ENCODE peak calls at places on chromosome 14, in seven cellular contexts. One of them, this sample, is unnamed.
A peak's percentile ranks its signal among the peaks of the same experiment; 100 is the strongest.

GRCh38 chr14:52862652-52863338 is 71.4 kb upstream of the GNPNAT1 start:
- DNase-seq in iPS DF 6.9: no peak
- DNase-seq in cardiac muscle cell: no peak
- DNase-seq in breast epithelium: no peak
- DNase-seq in tibial artery: no peak
- DNase-seq in aorta: no peak
- DNase-seq in fibroblast of lung: peak; percentile 88
- DNase-seq in this sample: no peak

GRCh38 chr14:92759679-92760523 is 11.5 kb upstream of the LGMN start:
- DNase-seq in iPS DF 6.9: no peak
- DNase-seq in cardiac muscle cell: no peak
- DNase-seq in breast epithelium: no peak
- DNase-seq in tibial artery: no peak
- DNase-seq in aorta: no peak
- DNase-seq in fibroblast of lung: no peak
- DNase-seq in this sample: no peak

GRCh38 chr14:105481886-105482454 is 4.7 kb upstream of the CRIP1 start:
- DNase-seq in iPS DF 6.9: no peak
- DNase-seq in cardiac muscle cell: no peak
- DNase-seq in breast epithelium: peak; percentile 97
- DNase-seq in tibial artery: peak; percentile 97
- DNase-seq in aorta: peak; percentile 98
- DNase-seq in fibroblast of lung: peak; percentile 96
- DNase-seq in this sample: peak; percentile 78

GRCh38 chr14:99327050-99327449 is 55.1 kb upstream of the BCL11B start:
- DNase-seq in iPS DF 6.9: no peak
- DNase-seq in cardiac muscle cell: no peak
- DNase-seq in breast epithelium: peak; percentile 8
- DNase-seq in tibial artery: no peak
- DNase-seq in aorta: peak; percentile 14
- DNase-seq in fibroblast of lung: no peak
- DNase-seq in this sample: no peak

GRCh38 chr14:28780843-28781503 is 14.4 kb downstream of the FOXG1 start:
- DNase-seq in iPS DF 6.9: no peak
- DNase-seq in cardiac muscle cell: no peak
- DNase-seq in breast epithelium: no peak
- DNase-seq in tibial artery: no peak
- DNase-seq in aorta: no peak
- DNase-seq in fibroblast of lung: no peak
- DNase-seq in this sample: no peak

GRCh38 chr14:104568620-104569019 is 10.9 kb upstream of the C14orf180 start:
- DNase-seq in iPS DF 6.9: no peak
- DNase-seq in cardiac muscle cell: no peak
- DNase-seq in breast epithelium: no peak
- DNase-seq in tibial artery: no peak
- DNase-seq in aorta: no peak
- DNase-seq in fibroblast of lung: no peak
- DNase-seq in this sample: no peak

GRCh38 chr14:100132903-100133510 is 26.4 kb downstream of the DEGS2 start:
- DNase-seq in iPS DF 6.9: no peak
- DNase-seq in cardiac muscle cell: no peak
- DNase-seq in breast epithelium: no peak
- DNase-seq in tibial artery: no peak
- DNase-seq in aorta: no peak
- DNase-seq in fibroblast of lung: no peak
- DNase-seq in this sample: no peak

GRCh38 chr14:78164226-78164853 is 5.8 kb upstream of the NRXN3 start:
- DNase-seq in iPS DF 6.9: peak; percentile 50
- DNase-seq in cardiac muscle cell: peak; percentile 74
- DNase-seq in breast epithelium: no peak
- DNase-seq in tibial artery: no peak
- DNase-seq in aorta: no peak
- DNase-seq in fibroblast of lung: no peak
- DNase-seq in this sample: peak; percentile 38

GRCh38 chr14:22614240-22614799 is 16.2 kb downstream of the ABHD4 start:
- DNase-seq in iPS DF 6.9: no peak
- DNase-seq in cardiac muscle cell: peak; percentile 65
- DNase-seq in breast epithelium: peak; percentile 44
- DNase-seq in tibial artery: no peak
- DNase-seq in aorta: no peak
- DNase-seq in fibroblast of lung: peak; percentile 87
- DNase-seq in this sample: no peak

GRCh38 chr14:71320107-71320733 is 413.0 kb downstream of the PCNX1 start:
- DNase-seq in iPS DF 6.9: peak; percentile 95
- DNase-seq in cardiac muscle cell: peak; percentile 99
- DNase-seq in breast epithelium: peak; percentile 96
- DNase-seq in tibial artery: peak; percentile 96
- DNase-seq in aorta: peak; percentile 100
- DNase-seq in fibroblast of lung: peak; percentile 99
- DNase-seq in this sample: peak; percentile 91

GRCh38 chr14:99729991-99730875 is 46.1 kb downstream of the CYP46A1 start:
- DNase-seq in iPS DF 6.9: peak; percentile 57
- DNase-seq in cardiac muscle cell: peak; percentile 87
- DNase-seq in breast epithelium: no peak
- DNase-seq in tibial artery: no peak
- DNase-seq in aorta: peak; percentile 94
- DNase-seq in fibroblast of lung: no peak
- DNase-seq in this sample: peak; percentile 62

GRCh38 chr14:74403619-74404417 is 22.2 kb downstream of the SYNDIG1L start:
- DNase-seq in iPS DF 6.9: no peak
- DNase-seq in cardiac muscle cell: no peak
- DNase-seq in breast epithelium: no peak
- DNase-seq in tibial artery: no peak
- DNase-seq in aorta: no peak
- DNase-seq in fibroblast of lung: no peak
- DNase-seq in this sample: no peak

GRCh38 chr14:100138082-100138787 is 21.2 kb downstream of the DEGS2 start:
- DNase-seq in iPS DF 6.9: no peak
- DNase-seq in cardiac muscle cell: no peak
- DNase-seq in breast epithelium: no peak
- DNase-seq in tibial artery: no peak
- DNase-seq in aorta: no peak
- DNase-seq in fibroblast of lung: no peak
- DNase-seq in this sample: no peak

GRCh38 chr14:25052921-25053320 is 3.0 kb upstream of the STXBP6 start:
- DNase-seq in iPS DF 6.9: no peak
- DNase-seq in cardiac muscle cell: no peak
- DNase-seq in breast epithelium: no peak
- DNase-seq in tibial artery: no peak
- DNase-seq in aorta: no peak
- DNase-seq in fibroblast of lung: no peak
- DNase-seq in this sample: no peak

GRCh38 chr14:95125156-95125555 is 32.2 kb downstream of the DICER1 start:
- DNase-seq in iPS DF 6.9: no peak
- DNase-seq in cardiac muscle cell: no peak
- DNase-seq in breast epithelium: no peak
- DNase-seq in tibial artery: no peak
- DNase-seq in aorta: no peak
- DNase-seq in fibroblast of lung: no peak
- DNase-seq in this sample: no peak

GRCh38 chr14:89302396-89302950 is 114.6 kb downstream of the FOXN3 start:
- DNase-seq in iPS DF 6.9: no peak
- DNase-seq in cardiac muscle cell: no peak
- DNase-seq in breast epithelium: no peak
- DNase-seq in tibial artery: no peak
- DNase-seq in aorta: no peak
- DNase-seq in fibroblast of lung: no peak
- DNase-seq in this sample: no peak

GRCh38 chr14:37195327-37195726 is 2.4 kb upstream of the MIPOL1 start:
- DNase-seq in iPS DF 6.9: no peak
- DNase-seq in cardiac muscle cell: no peak
- DNase-seq in breast epithelium: no peak
- DNase-seq in tibial artery: no peak
- DNase-seq in aorta: no peak
- DNase-seq in fibroblast of lung: peak; percentile 55
- DNase-seq in this sample: no peak

GRCh38 chr14:25032092-25032784 is 17.7 kb downstream of the STXBP6 start:
- DNase-seq in iPS DF 6.9: no peak
- DNase-seq in cardiac muscle cell: no peak
- DNase-seq in breast epithelium: no peak
- DNase-seq in tibial artery: no peak
- DNase-seq in aorta: no peak
- DNase-seq in fibroblast of lung: no peak
- DNase-seq in this sample: no peak

DNA sequence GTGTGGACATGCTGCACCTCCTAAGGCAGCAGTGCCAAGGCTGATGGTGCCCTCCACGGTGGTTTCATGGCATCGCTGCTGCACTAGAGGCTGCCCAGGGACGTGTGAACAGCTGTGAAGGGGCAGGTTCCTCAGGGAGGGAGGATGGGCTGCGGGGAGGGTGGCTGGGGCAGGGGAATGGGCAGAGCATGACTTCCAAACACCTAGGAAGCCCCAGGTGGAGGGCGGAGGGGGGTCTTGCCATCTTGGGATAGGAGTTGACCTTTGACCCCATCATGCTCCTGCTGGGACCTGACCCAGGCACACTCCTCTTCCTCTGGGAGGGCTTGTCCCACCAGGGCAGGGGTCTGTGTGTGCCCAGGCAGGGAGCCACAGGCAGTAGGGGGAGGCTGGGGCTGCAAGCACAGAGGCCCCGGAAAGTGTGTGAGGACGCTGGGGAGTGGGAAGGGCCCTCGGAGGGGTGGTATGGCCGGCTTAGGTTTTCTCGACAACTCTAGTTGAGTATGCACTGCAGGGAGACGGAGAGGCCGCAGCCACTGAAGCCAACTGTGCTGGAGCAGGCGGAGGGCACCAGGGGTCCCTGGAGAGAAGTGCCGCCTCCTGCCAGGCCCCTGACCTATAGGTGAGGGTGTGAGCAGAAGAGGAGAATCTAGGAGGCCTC is 3.3 kb upstream of the ANKRD9 start:
- DNase-seq in iPS DF 6.9: no peak
- DNase-seq in cardiac muscle cell: no peak
- DNase-seq in breast epithelium: no peak
- DNase-seq in tibial artery: no peak
- DNase-seq in aorta: no peak
- DNase-seq in fibroblast of lung: no peak
- DNase-seq in this sample: no peak
- H3K4me1 ChIP-seq in iPS DF 6.9: peaks cover 6% of the 10 kb centered on the region
- H3K4me1 ChIP-seq in cardiac muscle cell: peaks cover 3% of the 10 kb centered on the region
- H3K4me1 ChIP-seq in breast epithelium: peaks cover 2% of the 10 kb centered on the region
- H3K4me1 ChIP-seq in tibial artery: no peaks in the 10 kb centered on the region
- H3K4me1 ChIP-seq in aorta: no peaks in the 10 kb centered on the region
- H3K4me1 ChIP-seq in fibroblast of lung: peaks cover 4% of the 10 kb centered on the region
- H3K4me1 ChIP-seq in this sample: peaks cover 19% of the 10 kb centered on the region

DNA sequence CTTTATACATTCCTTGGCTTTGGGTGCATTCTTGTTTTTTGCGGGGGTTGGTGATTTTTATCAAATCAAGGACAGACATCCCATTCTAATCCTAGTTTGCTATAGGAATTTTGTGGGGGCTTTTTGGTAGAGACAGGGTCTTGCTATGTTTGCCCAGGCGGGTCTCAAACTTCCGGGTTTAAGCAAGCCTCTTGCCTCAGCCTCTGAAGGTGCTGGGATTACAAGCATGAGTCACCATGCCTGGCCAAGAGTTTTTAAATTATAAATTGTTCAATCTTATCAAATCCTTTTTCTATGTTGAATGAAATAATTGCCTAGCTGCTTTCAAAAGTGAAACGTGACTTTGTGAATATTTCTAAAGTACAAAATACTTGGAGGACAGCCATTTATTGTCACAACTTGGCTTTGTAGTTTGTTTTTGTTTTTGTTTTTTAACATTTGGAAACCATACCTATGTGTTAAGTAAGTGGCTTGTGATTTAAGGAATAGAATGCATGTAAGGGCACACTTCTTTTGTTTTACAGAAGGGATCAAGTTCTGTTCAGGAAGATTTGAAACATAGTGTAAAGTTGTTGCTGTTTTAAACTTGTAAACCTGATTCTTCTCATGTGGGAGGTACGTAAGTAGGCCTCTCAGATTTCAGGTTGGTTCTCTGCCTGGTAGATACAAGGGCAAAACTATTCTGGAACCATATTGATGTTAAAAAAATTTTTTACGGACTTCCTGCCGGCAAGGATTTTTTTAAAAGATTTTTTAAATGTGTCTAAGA is 13.4 kb downstream of the MARK3 start:
- DNase-seq in iPS DF 6.9: no peak
- DNase-seq in cardiac muscle cell: no peak
- DNase-seq in breast epithelium: no peak
- DNase-seq in tibial artery: no peak
- DNase-seq in aorta: no peak
- DNase-seq in fibroblast of lung: peak; percentile 57
- DNase-seq in this sample: no peak
- H3K4me1 ChIP-seq in iPS DF 6.9: no peaks in the 10 kb centered on the region
- H3K4me1 ChIP-seq in cardiac muscle cell: peaks cover 54% of the 10 kb centered on the region
- H3K4me1 ChIP-seq in breast epithelium: no peaks in the 10 kb centered on the region
- H3K4me1 ChIP-seq in tibial artery: no peaks in the 10 kb centered on the region
- H3K4me1 ChIP-seq in aorta: peaks cover 6% of the 10 kb centered on the region
- H3K4me1 ChIP-seq in fibroblast of lung: peaks cover 20% of the 10 kb centered on the region
- H3K4me1 ChIP-seq in this sample: no peaks in the 10 kb centered on the region

DNA sequence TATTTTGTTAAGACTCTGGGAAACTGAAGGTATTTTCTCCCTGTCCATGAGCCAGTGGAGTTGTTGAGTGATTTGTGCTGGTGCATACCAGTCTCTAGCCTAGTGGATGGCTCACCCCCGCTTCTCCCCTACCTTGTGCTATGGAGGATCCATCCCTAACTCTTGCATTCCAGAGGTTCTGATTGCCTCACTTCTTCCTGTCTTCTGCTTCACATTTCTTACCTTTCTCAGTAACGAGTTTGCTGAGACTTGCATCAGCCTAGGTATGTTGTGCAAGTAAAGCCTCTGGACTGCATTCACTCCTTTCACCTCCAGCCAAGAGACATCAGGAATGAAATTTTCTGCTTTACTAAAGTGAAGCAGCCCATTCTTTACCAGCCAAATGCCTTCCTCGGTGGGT is 391.5 kb downstream of the ZFP36L1 start:
- DNase-seq in iPS DF 6.9: no peak
- DNase-seq in cardiac muscle cell: no peak
- DNase-seq in breast epithelium: peak; percentile 78
- DNase-seq in tibial artery: no peak
- DNase-seq in aorta: no peak
- DNase-seq in fibroblast of lung: no peak
- DNase-seq in this sample: no peak
- H3K4me1 ChIP-seq in iPS DF 6.9: no peaks in the 10 kb centered on the region
- H3K4me1 ChIP-seq in cardiac muscle cell: peaks cover 72% of the 10 kb centered on the region
- H3K4me1 ChIP-seq in breast epithelium: peaks cover 11% of the 10 kb centered on the region
- H3K4me1 ChIP-seq in tibial artery: no peaks in the 10 kb centered on the region
- H3K4me1 ChIP-seq in aorta: peaks cover 3% of the 10 kb centered on the region
- H3K4me1 ChIP-seq in fibroblast of lung: peaks cover 29% of the 10 kb centered on the region
- H3K4me1 ChIP-seq in this sample: no peaks in the 10 kb centered on the region

GRCh38 chr14:36009643-36010042 is 166.9 kb downstream of the PTCSC3 start:
- DNase-seq in iPS DF 6.9: no peak
- DNase-seq in cardiac muscle cell: no peak
- DNase-seq in breast epithelium: no peak
- DNase-seq in tibial artery: no peak
- DNase-seq in aorta: no peak
- DNase-seq in fibroblast of lung: no peak
- DNase-seq in this sample: no peak

GRCh38 chr14:36001936-36002335 is 174.6 kb downstream of the PTCSC3 start:
- DNase-seq in iPS DF 6.9: no peak
- DNase-seq in cardiac muscle cell: no peak
- DNase-seq in breast epithelium: no peak
- DNase-seq in tibial artery: no peak
- DNase-seq in aorta: no peak
- DNase-seq in fibroblast of lung: no peak
- DNase-seq in this sample: no peak

DNA sequence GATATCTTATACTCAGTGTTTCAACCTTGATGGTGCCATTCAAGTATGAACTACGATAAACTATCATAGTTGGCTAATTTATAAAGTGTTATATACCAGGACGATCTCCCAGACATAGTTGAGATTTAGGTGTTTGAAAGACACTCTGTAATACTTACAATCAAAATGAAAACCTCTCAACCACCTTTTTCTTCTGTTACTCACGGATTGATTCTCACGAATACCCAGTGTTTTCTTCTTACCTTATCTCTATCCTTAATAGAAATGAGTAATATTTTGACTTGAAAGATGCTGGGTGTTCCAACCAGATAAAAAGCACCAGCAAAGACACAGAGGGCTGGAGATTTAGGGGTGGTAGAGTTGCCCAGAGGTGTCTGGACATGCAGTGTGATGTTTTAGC is 169.9 kb downstream of the PTCSC3 start:
- DNase-seq in iPS DF 6.9: no peak
- DNase-seq in cardiac muscle cell: no peak
- DNase-seq in breast epithelium: no peak
- DNase-seq in tibial artery: no peak
- DNase-seq in aorta: no peak
- DNase-seq in fibroblast of lung: no peak
- DNase-seq in this sample: no peak
- H3K4me1 ChIP-seq in iPS DF 6.9: peaks cover 2% of the 10 kb centered on the region
- H3K4me1 ChIP-seq in cardiac muscle cell: no peaks in the 10 kb centered on the region
- H3K4me1 ChIP-seq in breast epithelium: no peaks in the 10 kb centered on the region
- H3K4me1 ChIP-seq in tibial artery: no peaks in the 10 kb centered on the region
- H3K4me1 ChIP-seq in aorta: no peaks in the 10 kb centered on the region
- H3K4me1 ChIP-seq in fibroblast of lung: no peaks in the 10 kb centered on the region
- H3K4me1 ChIP-seq in this sample: no peaks in the 10 kb centered on the region